ENCODE peak calls at places on chromosomes 12 and 14, in ten cellular contexts. V is pancreas; A is neural progenitor cell; I is heart left ventricle; G is gastrocnemius medialis; E is body of pancreas; P is CD4-positive, CD25-positive, alpha-beta regulatory T cell; X is lung; B is GM23338; W is effector memory CD4-positive, alpha-beta T cell. K is an unnamed sample.

GRCh38 chr14:94622653-94623421 is 10.6 kb downstream of the SERPINA3 start:
- DNase-seq in V (no peak), A (no peak), I (no peak), G (no peak), E (no peak), P (no peak), X (no peak), B (no peak), W (no peak), K (no peak)

GRCh38 chr12:81389550-81390099 is 311.7 kb downstream of the ACSS3 start:
- DNase-seq in V (no peak), A (no peak), I (no peak), G (no peak), E (no peak), P (no peak), X (no peak), B (no peak), W (no peak), K (no peak)

GRCh38 chr12:3655331-3655900 is 97.5 kb downstream of the CRACR2A start:
- DNase-seq in V (no peak), A (peak; percentile 57), I (no peak), G (peak; percentile 21), E (no peak), P (no peak), X (no peak), B (peak; percentile 80), W (no peak), K (no peak)

GRCh38 chr12:116638376-116638775 is 79.2 kb downstream of the MAP1LC3B2 start:
- DNase-seq in V (no peak), A (no peak), I (no peak), G (no peak), E (no peak), P (no peak), X (no peak), B (no peak), W (no peak), K (no peak)

GRCh38 chr12:49901026-49901425 is 2.7 kb downstream of the FAIM2 start:
- DNase-seq in V (no peak), A (no peak), I (no peak), G (no peak), E (no peak), P (no peak), X (no peak), B (no peak), W (no peak), K (no peak)

GRCh38 chr14:93031505-93032300 is 84.0 kb downstream of the ITPK1 start:
- DNase-seq in V (no peak), A (no peak), I (no peak), G (no peak), E (no peak), P (no peak), X (no peak), B (no peak), W (no peak), K (no peak)

GRCh38 chr12:54082402-54082892 is 28.8 kb downstream of the HOXC4 start:
- DNase-seq in V (peak; percentile 26), A (peak; percentile 55), I (no peak), G (peak; percentile 22), E (peak; percentile 16), P (peak; percentile 9), X (no peak), B (peak; percentile 46), W (no peak), K (peak; percentile 74)

GRCh38 chr12:70994217-70994788 is 73.8 kb upstream of the PTPRR start:
- DNase-seq in V (no peak), A (no peak), I (no peak), G (no peak), E (no peak), P (no peak), X (no peak), B (no peak), W (no peak), K (no peak)

GRCh38 chr12:54439521-54440255 is 20.6 kb upstream of the ITGA5 start:
- DNase-seq in V (no peak), A (peak; percentile 64), I (no peak), G (no peak), E (no peak), P (no peak), X (no peak), B (peak; percentile 76), W (no peak), K (no peak)

GRCh38 chr14:89384023-89384422 is 33.0 kb downstream of the FOXN3 start:
- DNase-seq in V (no peak), A (no peak), I (no peak), G (no peak), E (no peak), P (no peak), X (no peak), B (no peak), W (no peak), K (no peak)

GRCh38 chr12:102757154-102757873 is 159.7 kb downstream of the PAH start:
- DNase-seq in V (peak; percentile 21), A (no peak), I (peak; percentile 73), G (peak; percentile 14), E (no peak), P (no peak), X (no peak), B (no peak), W (no peak), K (no peak)

GRCh38 chr12:103333676-103334075 is 162.1 kb downstream of the C12orf42 start:
- DNase-seq in V (no peak), A (no peak), I (no peak), G (no peak), E (no peak), P (no peak), X (no peak), B (no peak), W (no peak), K (no peak)

GRCh38 chr14:89093083-89093482 is 268.6 kb downstream of the TTC8 start:
- DNase-seq in V (no peak), A (no peak), I (no peak), G (no peak), E (no peak), P (no peak), X (no peak), B (no peak), W (no peak), K (no peak)

GRCh38 chr14:59964251-59965007 is 44.5 kb downstream of the LRRC9 start:
- DNase-seq in V (no peak), A (no peak), I (no peak), G (no peak), E (no peak), P (no peak), X (no peak), B (no peak), W (no peak), K (no peak)

GRCh38 chr14:35766700-35767082 is 42.4 kb downstream of the RALGAPA1 start:
- DNase-seq in V (no peak), A (no peak), I (no peak), G (no peak), E (no peak), P (no peak), X (no peak), B (no peak), W (no peak), K (no peak)

DNA sequence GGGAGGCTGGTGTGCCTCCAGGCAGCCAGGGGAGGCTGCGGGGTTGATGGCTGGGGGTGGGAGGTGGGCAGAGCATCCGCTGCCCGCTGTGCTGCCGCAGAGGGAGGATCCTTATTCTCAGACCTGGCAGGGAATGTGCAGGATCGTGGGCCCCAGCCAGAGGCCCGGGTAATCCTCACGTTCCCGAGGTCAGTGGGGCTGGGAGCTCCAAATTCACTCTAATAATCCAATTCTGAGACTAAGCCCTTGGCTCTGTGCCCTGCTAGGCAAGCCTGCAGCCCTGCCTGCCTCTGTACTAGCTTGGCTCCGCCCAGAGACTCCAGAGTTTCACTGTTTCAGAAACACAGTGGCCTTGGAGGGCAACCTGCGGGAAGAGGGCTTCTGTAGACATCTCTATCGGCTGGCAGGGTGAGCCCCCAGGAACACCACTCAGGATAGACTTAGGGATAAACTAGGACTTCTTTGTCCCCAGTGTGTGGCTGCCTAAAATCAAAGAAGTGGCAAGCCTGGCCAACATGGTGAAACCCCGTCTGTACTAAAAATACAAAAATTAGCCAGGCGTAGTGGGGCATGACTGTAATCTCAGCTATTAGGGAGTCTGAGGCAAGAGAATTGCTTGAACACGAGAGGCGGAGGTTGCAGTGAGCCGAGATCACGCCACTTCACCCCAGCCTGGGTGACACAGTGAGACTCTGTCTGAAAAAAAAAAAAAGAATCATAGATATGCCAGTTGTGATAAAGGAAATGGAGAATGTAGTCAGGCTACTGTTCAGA is 17.7 kb upstream of the MLEC start:
- DNase-seq in V (peak; percentile 63), A (peak; percentile 62), I (no peak), G (no peak), E (peak; percentile 45), P (no peak), X (no peak), B (peak; percentile 52), W (no peak), K (peak; percentile 72)
- H3K27ac ChIP-seq in V (no peak overlapping the region), A (no peak overlapping the region), I (no peak overlapping the region), G (no peak overlapping the region), E (peak overlapping the region; percentile 58), P (no peak overlapping the region), X (no peak overlapping the region), B (peak overlapping the region; percentile 90), W (no peak overlapping the region), K (peak overlapping the region; percentile 32)

DNA sequence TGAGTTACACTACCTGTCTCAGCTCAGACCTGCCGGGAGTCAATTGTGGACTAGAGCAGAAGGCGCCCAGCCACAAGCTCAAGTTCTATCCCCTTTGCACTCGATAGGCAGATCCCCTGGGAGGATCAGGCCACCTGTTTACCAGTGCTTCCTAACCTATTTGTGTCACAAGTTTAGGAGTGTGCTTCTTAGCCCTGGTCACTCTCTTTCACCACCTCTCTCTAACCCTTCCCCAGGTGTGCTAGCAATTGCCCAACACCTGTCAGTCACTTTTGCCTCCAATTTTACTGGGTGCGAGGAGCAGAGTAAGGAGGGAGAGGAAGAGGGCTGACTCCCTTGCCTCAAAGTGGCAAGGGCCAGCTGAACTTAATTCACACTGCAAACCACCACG is 745 bp upstream of the NAA30 start:
- DNase-seq in V (no peak), A (no peak), I (no peak), G (peak; percentile 17), E (peak; percentile 13), P (no peak), X (no peak), B (peak; percentile 69), W (no peak), K (no peak)
- H3K27ac ChIP-seq in V (peak overlapping the region; percentile 82), A (no peak overlapping the region), I (peak overlapping the region; percentile 89), G (peak overlapping the region; percentile 88), E (peak overlapping the region; percentile 85), P (peak overlapping the region; percentile 86), X (peak overlapping the region; percentile 47), B (peak overlapping the region; percentile 89), W (peak overlapping the region; percentile 77), K (peak overlapping the region; percentile 87)

DNA sequence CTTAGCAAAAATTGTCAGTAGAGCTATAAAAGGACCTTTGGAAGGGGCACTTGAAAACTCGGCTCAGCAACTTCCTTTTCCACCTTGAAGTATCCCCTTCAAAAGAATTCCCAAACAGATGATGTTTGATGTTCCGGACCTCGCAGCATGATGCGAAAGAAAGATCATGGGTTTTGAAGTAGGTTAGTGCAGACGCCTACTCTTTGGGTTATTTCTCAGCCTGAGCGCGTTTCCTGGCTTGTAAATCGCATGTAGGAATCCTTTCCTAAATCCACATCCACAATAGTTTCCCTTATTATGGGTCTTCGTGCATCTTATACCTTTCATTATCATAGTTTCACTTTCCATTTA is 584 bp upstream of the NEDD1 start:
- DNase-seq in V (no peak), A (no peak), I (no peak), G (no peak), E (no peak), P (no peak), X (no peak), B (peak; percentile 14), W (no peak), K (no peak)
- H3K27ac ChIP-seq in V (peak overlapping the region; percentile 85), A (no peak overlapping the region), I (peak overlapping the region; percentile 90), G (peak overlapping the region; percentile 86), E (peak overlapping the region; percentile 83), P (peak overlapping the region; percentile 98), X (peak overlapping the region; percentile 82), B (no peak overlapping the region), W (peak overlapping the region; percentile 99), K (peak overlapping the region; percentile 80)

GRCh38 chr12:6358886-6359285 is 16.5 kb downstream of the SCNN1A start:
- DNase-seq in V (no peak), A (no peak), I (no peak), G (no peak), E (no peak), P (no peak), X (no peak), B (no peak), W (no peak), K (no peak)
- H3K27ac ChIP-seq in V (no peak overlapping the region), A (no peak overlapping the region), I (no peak overlapping the region), G (peak overlapping the region; percentile 85), E (no peak overlapping the region), P (no peak overlapping the region), X (no peak overlapping the region), B (no peak overlapping the region), W (no peak overlapping the region), K (no peak overlapping the region)